ENCODE peak calls at places on chromosomes 3 and 15, in four cellular contexts. One of them, this sample, is unnamed.

GRCh38 chr3:41710646-41711388 is 251.1 kb downstream of the ULK4 start:
- DNase-seq in right cardiac atrium: no peak
- DNase-seq in GM19239: no peak
- DNase-seq in BJ: no peak
- DNase-seq in this sample: no peak

GRCh38 chr15:72858205-72858604 is 74.6 kb upstream of the ADPGK start:
- DNase-seq in BJ: no peak
- DNase-seq in right cardiac atrium: no peak
- DNase-seq in GM19239: no peak
- DNase-seq in this sample: no peak

GRCh38 chr3:182139627-182140357 is 428.1 kb downstream of the SOX2 start:
- DNase-seq in BJ: no peak
- DNase-seq in GM19239: no peak
- DNase-seq in right cardiac atrium: no peak
- DNase-seq in this sample: no peak

GRCh38 chr3:66744986-66745385 is 244.2 kb upstream of the LRIG1 start:
- DNase-seq in GM19239: no peak
- DNase-seq in right cardiac atrium: no peak
- DNase-seq in BJ: no peak
- DNase-seq in this sample: no peak

GRCh38 chr3:134535186-134535974 is 49.5 kb downstream of the CEP63 start:
- DNase-seq in right cardiac atrium: no peak
- DNase-seq in BJ: no peak
- DNase-seq in GM19239: no peak
- DNase-seq in this sample: no peak

GRCh38 chr3:126551066-126551838 is 7.5 kb downstream of the C3orf22 start:
- DNase-seq in BJ: no peak
- DNase-seq in right cardiac atrium: peak
- DNase-seq in GM19239: no peak
- DNase-seq in this sample: no peak

GRCh38 chr3:150754896-150755295 is 8.1 kb downstream of the SIAH2 start:
- DNase-seq in right cardiac atrium: no peak
- DNase-seq in GM19239: no peak
- DNase-seq in BJ: no peak
- DNase-seq in this sample: no peak

GRCh38 chr3:77563012-77563411 is 523.1 kb downstream of the ROBO2 start:
- DNase-seq in GM19239: no peak
- DNase-seq in right cardiac atrium: no peak
- DNase-seq in BJ: no peak
- DNase-seq in this sample: no peak

GRCh38 chr15:98333206-98333605 is 315.1 kb upstream of the IGF1R start:
- DNase-seq in right cardiac atrium: no peak
- DNase-seq in GM19239: no peak
- DNase-seq in BJ: no peak
- DNase-seq in this sample: no peak

GRCh38 chr15:99125061-99125990 is 20.4 kb downstream of the SYNM start:
- DNase-seq in BJ: no peak
- DNase-seq in right cardiac atrium: no peak
- DNase-seq in GM19239: no peak
- DNase-seq in this sample: no peak

GRCh38 chr3:194983121-194983520 is 287.8 kb downstream of the XXYLT1 start:
- DNase-seq in GM19239: no peak
- DNase-seq in right cardiac atrium: no peak
- DNase-seq in BJ: no peak
- DNase-seq in this sample: no peak

GRCh38 chr3:142652826-142653292 is 56.7 kb downstream of the PLS1 start:
- DNase-seq in BJ: no peak
- DNase-seq in right cardiac atrium: no peak
- DNase-seq in GM19239: no peak
- DNase-seq in this sample: no peak

GRCh38 chr3:48636149-48636548 is 888 bp upstream of the SLC26A6 start:
- DNase-seq in right cardiac atrium: no peak
- DNase-seq in BJ: no peak
- DNase-seq in GM19239: no peak
- DNase-seq in this sample: no peak

GRCh38 chr3:191388823-191389222 is 58.5 kb upstream of the UTS2B start:
- DNase-seq in BJ: no peak
- DNase-seq in right cardiac atrium: no peak
- DNase-seq in GM19239: no peak
- DNase-seq in this sample: no peak